ENCODE peak calls at places on chromosomes 7 and 10, in four cellular contexts. C is sigmoid colon, X is GM12878, F is endothelial cell of umbilical vein. A is an unnamed sample. For H3K9me3, the result is how much of the 10 kb centered on the place peaks cover.

GRCh38 chr7:41881313-41882130 is 178.6 kb upstream of the INHBA start:
- DNase-seq in F (no peak), C (no peak), X (peak), A (peak)

GRCh38 chr7:711093-711966 is 15.2 kb upstream of the DNAAF5 start:
- DNase-seq in F (peak), C (peak), X (no peak), A (no peak)

GRCh38 chr10:108582387-108582786 is 1340.9 kb downstream of the XPNPEP1 start:
- DNase-seq in X (no peak), F (no peak), C (no peak), A (no peak)

GRCh38 chr10:96249264-96249663 is 22.1 kb downstream of the BLNK start:
- DNase-seq in C (no peak), X (no peak), F (no peak), A (no peak)

GRCh38 chr7:157158400-157158799 is 19.7 kb downstream of the UBE3C start:
- DNase-seq in F (peak), X (no peak), C (no peak), A (no peak)

GRCh38 chr10:11849908-11850307 is 26.8 kb downstream of the PROSER2 start:
- DNase-seq in C (no peak), X (no peak), F (no peak), A (no peak)

GRCh38 chr7:151571471-151571870 is 51.8 kb upstream of the RHEB start:
- DNase-seq in C (no peak), X (no peak), F (no peak), A (no peak)

GRCh38 chr7:21912305-21912704 is 33.4 kb downstream of the CDCA7L start:
- DNase-seq in C (no peak), X (no peak), F (no peak), A (no peak)

GRCh38 chr7:120539321-120539720 is 266.3 kb downstream of the KCND2 start:
- DNase-seq in F (no peak), C (no peak), X (no peak), A (no peak)

GRCh38 chr7:48976850-48977249 is 52.5 kb downstream of the CDC14C start:
- DNase-seq in C (no peak), F (no peak), X (no peak), A (no peak)

GRCh38 chr10:31490858-31491504 is 172.0 kb downstream of the ZEB1 start:
- DNase-seq in F (peak), X (peak), C (no peak), A (no peak)

GRCh38 chr7:73560035-73560835 is 2.7 kb upstream of the BCL7B start:
- DNase-seq in C (no peak), F (no peak), X (no peak), A (no peak)

GRCh38 chr7:7861211-7861633 is 107.4 kb upstream of the GLCCI1 start:
- DNase-seq in X (no peak), C (no peak), F (peak), A (no peak)

GRCh38 chr10:110655286-110655685 is 11.2 kb downstream of the RBM20 start:
- DNase-seq in X (no peak), C (no peak), F (no peak), A (no peak)

GRCh38 chr7:28845106-28845505 is 113.0 kb downstream of the TRIL start:
- DNase-seq in X (no peak), C (no peak), F (no peak), A (no peak)

GRCh38 chr7:28348631-28349030 is 63.7 kb upstream of the CREB5 start:
- DNase-seq in C (no peak), F (no peak), X (no peak), A (no peak)

GRCh38 chr7:37660614-37661013 is 23.0 kb upstream of the GPR141 start:
- DNase-seq in C (no peak), X (no peak), F (no peak), A (no peak)

GRCh38 chr10:81784111-81784597 is 90.8 kb upstream of the NRG3 start:
- DNase-seq in F (no peak), C (no peak), X (no peak), A (no peak)

GRCh38 chr10:15896654-15897053 is 36.3 kb upstream of the MINDY3 start:
- DNase-seq in C (no peak), X (no peak), F (no peak), A (no peak)

GRCh38 chr7:125316451-125316850 is 386.8 kb upstream of the POT1 start:
- DNase-seq in C (no peak), X (no peak), F (peak), A (no peak)

GRCh38 chr7:34747842-34748241 is 89.8 kb downstream of the NPSR1 start:
- DNase-seq in C (no peak), F (no peak), X (no peak), A (no peak)

GRCh38 chr7:19899517-19899916 is 126.1 kb upstream of the TMEM196 start:
- DNase-seq in X (no peak), C (no peak), F (no peak), A (no peak)

GRCh38 chr7:110264288-110264687 is 826.6 kb upstream of the LRRN3 start:
- DNase-seq in F (no peak), X (no peak), C (no peak), A (no peak)

GRCh38 chr7:14236834-14237233 is 247.4 kb upstream of the ETV1 start:
- DNase-seq in F (no peak), X (no peak), C (no peak), A (no peak)

GRCh38 chr7:37193087-37193774 is 255.4 kb downstream of the ELMO1 start:
- DNase-seq in X (no peak), F (peak), C (no peak), A (no peak)

GRCh38 chr10:91251430-91252056 is 31.1 kb downstream of the PCGF5 start:
- DNase-seq in X (peak), C (peak), F (peak), A (peak)

GRCh38 chr10:122176232-122176865 is 94.7 kb upstream of the BTBD16 start:
- DNase-seq in C (no peak), X (no peak), F (no peak), A (no peak)

GRCh38 chr10:103584216-103585010 is 90.9 kb downstream of the NEURL1 start:
- DNase-seq in C (no peak), X (no peak), F (no peak), A (peak)

GRCh38 chr7:151432658-151433521 is 7.1 kb downstream of the CRYGN start:
- DNase-seq in F (no peak), X (peak), C (peak), A (peak)

GRCh38 chr10:75040576-75040975 is 70.9 kb upstream of the SAMD8 start:
- DNase-seq in X (no peak), F (no peak), C (no peak), A (no peak)

GRCh38 chr7:1103789-1104513 is 16.0 kb downstream of the GPER1 start:
- DNase-seq in C (no peak), F (no peak), X (no peak), A (no peak)

GRCh38 chr7:96122746-96123145 is 199.2 kb downstream of the SLC25A13 start:
- DNase-seq in C (no peak), X (no peak), F (no peak), A (no peak)

GRCh38 chr7:101754432-101755159 is 62.8 kb upstream of the CUX1 start:
- DNase-seq in X (no peak), C (no peak), F (peak), A (no peak)

GRCh38 chr7:39341083-39341482 is 225.1 kb upstream of the YAE1 start:
- DNase-seq in F (no peak), C (no peak), X (no peak), A (no peak)

GRCh38 chr10:113341138-113341537 is 211.7 kb upstream of the HABP2 start:
- DNase-seq in C (no peak), X (no peak), F (no peak), A (no peak)

GRCh38 chr10:121541450-121541849 is 56.8 kb downstream of the FGFR2 start:
- DNase-seq in C (no peak), X (no peak), F (no peak), A (no peak)

GRCh38 chr10:76874151-76874550 is 763.5 kb downstream of the KCNMA1 start:
- DNase-seq in X (no peak), C (peak), F (no peak), A (no peak)

GRCh38 chr7:25179771-25180591 is 48.3 kb downstream of the NPVF start:
- DNase-seq in X (peak), C (peak), F (peak), A (peak)
- TF ChIP-seq POLR2A in X (peak), C (no peak), F (no peak), A (peak)

DNA sequence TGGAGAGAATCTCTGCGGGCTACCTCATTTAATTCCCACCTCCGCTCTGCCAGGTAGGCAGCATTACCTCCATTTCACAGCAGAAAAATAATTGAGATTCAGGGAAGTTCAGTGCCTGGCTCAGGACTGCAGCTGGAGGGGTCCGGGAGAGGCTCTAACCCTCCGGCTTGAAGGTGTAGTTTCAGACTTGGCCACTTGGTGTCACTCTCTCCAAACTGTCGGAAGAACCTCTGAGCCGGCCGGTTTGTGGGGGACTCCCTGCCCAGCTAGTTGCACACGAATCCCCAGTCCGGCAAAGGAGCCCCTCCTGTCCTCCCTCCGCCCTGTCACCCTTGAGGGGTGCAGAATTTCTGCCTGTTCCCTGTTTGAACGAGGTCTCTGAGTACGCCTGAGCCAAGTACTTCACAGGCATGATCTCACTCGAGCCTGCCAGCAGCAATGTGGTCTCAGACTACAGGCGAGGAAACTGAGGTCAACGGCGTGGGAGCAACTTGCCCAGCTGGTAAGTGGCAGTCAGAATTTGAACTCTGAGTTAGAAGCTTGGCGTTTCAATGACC is 144.7 kb upstream of the ZNF716 start:
- DNase-seq in X (no peak), C (no peak), F (no peak), A (no peak)
- H3K9me3 ChIP-seq in X (under half), C (under half), F (under half), A (under half)

DNA sequence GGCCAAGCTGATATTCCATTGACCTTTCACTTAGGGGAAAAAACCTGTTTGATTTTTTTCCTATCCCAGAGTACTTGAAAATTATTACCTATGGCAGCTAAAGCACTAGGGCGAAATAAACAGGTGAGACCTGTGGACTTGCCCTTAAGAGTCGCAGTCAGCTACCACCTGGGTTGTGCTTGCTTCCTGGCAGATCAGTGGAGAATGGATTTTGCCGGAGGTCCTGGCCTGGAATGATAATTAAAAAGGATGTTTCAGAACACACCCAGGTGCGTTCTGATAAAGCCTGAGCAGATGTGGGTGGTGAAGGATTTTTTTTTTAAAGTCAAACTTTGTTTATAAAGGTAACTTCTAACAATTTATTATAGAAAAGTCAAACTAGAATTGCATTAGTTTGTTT is 59.1 kb downstream of the AUTS2 start:
- DNase-seq in X (no peak), C (no peak), F (no peak), A (no peak)
- H3K27ac ChIP-seq in X (no peak), C (peak), F (no peak), A (no peak)

GRCh38 chr10:72322030-72322279 is 32.8 kb downstream of the DNAJB12 start:
- DNase-seq in C (no peak), X (no peak), F (no peak), A (no peak)

GRCh38 chr10:72319416-72320254 is 35.1 kb downstream of the DNAJB12 start:
- DNase-seq in X (no peak), F (peak), C (peak), A (peak)

GRCh38 chr10:72321248-72322029 is 33.3 kb downstream of the DNAJB12 start:
- DNase-seq in F (no peak), C (no peak), X (no peak), A (no peak)

GRCh38 chr10:72322280-72323058 is 32.2 kb downstream of the DNAJB12 start:
- DNase-seq in F (peak), X (no peak), C (no peak), A (no peak)

GRCh38 chr10:72320676-72321247 is 34.0 kb downstream of the DNAJB12 start:
- DNase-seq in X (peak), C (peak), F (peak), A (peak)
- TF ChIP-seq POLR2A in X (peak), C (no peak), F (no peak), A (no peak)

GRCh38 chr7:158188676-158189075 is 398.9 kb downstream of the PTPRN2 start:
- DNase-seq in X (no peak), C (no peak), F (no peak), A (no peak)
- H3K9me3 ChIP-seq in X (under half), C (under half), F (under half), A (under half)

GRCh38 chr7:137999496-138000080 is 2.3 kb downstream of the CREB3L2 start:
- DNase-seq in X (no peak), C (no peak), F (peak), A (no peak)
- H3K27ac ChIP-seq in X (peak), C (peak), F (peak), A (peak)

GRCh38 chr7:111728635-111728995 is 166.3 kb upstream of the IMMP2L start:
- DNase-seq in X (no peak), F (no peak), C (no peak), A (no peak)
- TF ChIP-seq POLR2A in X (no peak), F (no peak), C (no peak), A (no peak)

DNA sequence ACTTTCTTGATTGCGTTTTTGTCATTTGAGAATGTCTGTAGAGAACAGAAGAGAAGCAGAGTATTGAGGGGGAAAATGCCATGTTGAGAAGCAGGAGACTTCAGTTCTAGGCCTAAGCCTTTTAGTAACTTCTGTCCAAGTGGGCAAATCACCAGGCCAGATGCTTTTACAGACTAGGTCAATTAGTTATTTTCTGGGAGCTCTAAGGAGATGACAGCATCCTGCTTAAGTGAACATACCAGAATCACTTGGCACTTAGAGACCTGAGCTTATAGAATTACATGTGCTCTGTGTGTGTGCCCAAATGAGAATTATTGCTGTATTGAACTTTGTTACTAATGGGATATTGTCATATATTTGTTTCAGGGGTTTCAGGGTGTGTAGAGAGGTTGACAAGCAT is 24.0 kb downstream of the AGK start:
- DNase-seq in X (no peak), C (no peak), F (no peak), A (no peak)
- H3K9me3 ChIP-seq in X (under half), C (under half), F (under half), A (under half)

GRCh38 chr7:26155531-26156375 is 3.8 kb downstream of the NFE2L3 start:
- DNase-seq in F (peak), C (no peak), X (no peak), A (no peak)
- H3K27ac ChIP-seq in F (peak), C (no peak), X (peak), A (peak)

GRCh38 chr7:75624134-75624832 is 114.5 kb downstream of the HIP1 start:
- DNase-seq in C (peak), F (no peak), X (no peak), A (no peak)
- TF ChIP-seq POLR2A in C (no peak), F (no peak), X (no peak), A (no peak)

A was measured in Peyer's patch.